ENCODE peak calls at places on chromosomes 6 and 20, in ten cellular contexts. One of them, this sample, is unnamed.

GRCh38 chr20:37755665-37756064 is 61.8 kb downstream of the CTNNBL1 start:
- DNase-seq in fibroblast of pulmonary artery: peak
- DNase-seq in activated T-cell treated with anti-CD3 and anti-CD28 coated beads, Interleukin-2, amount 50 U/mL, for 4 hours: no peak
- DNase-seq in lower lobe of right lung: no peak
- DNase-seq in T-cell: no peak
- DNase-seq in NCI-H446: no peak
- DNase-seq in nucleus accumbens: no peak
- DNase-seq in stimulated activated CD8-positive, alpha-beta memory T cell treated with anti-CD3 and anti-CD28 coated beads, Interleukin-12 subunit alpha, Interleukin-12 subunit beta, amount 100 ng/mL, for 4 hours: no peak
- DNase-seq in ELF-1: peak
- DNase-seq in neural crest cell: no peak
- DNase-seq in this sample: peak

GRCh38 chr20:34322267-34323105 is 19.3 kb upstream of the AHCY start:
- DNase-seq in fibroblast of pulmonary artery: no peak
- DNase-seq in activated T-cell treated with anti-CD3 and anti-CD28 coated beads, Interleukin-2, amount 50 U/mL, for 4 hours: no peak
- DNase-seq in lower lobe of right lung: no peak
- DNase-seq in T-cell: no peak
- DNase-seq in NCI-H446: no peak
- DNase-seq in nucleus accumbens: no peak
- DNase-seq in stimulated activated CD8-positive, alpha-beta memory T cell treated with anti-CD3 and anti-CD28 coated beads, Interleukin-12 subunit alpha, Interleukin-12 subunit beta, amount 100 ng/mL, for 4 hours: no peak
- DNase-seq in ELF-1: no peak
- DNase-seq in neural crest cell: no peak
- DNase-seq in this sample: no peak

GRCh38 chr20:3430376-3431069 is 23.1 kb upstream of the DNAAF9 start:
- DNase-seq in fibroblast of pulmonary artery: no peak
- DNase-seq in activated T-cell treated with anti-CD3 and anti-CD28 coated beads, Interleukin-2, amount 50 U/mL, for 4 hours: no peak
- DNase-seq in lower lobe of right lung: no peak
- DNase-seq in T-cell: no peak
- DNase-seq in NCI-H446: no peak
- DNase-seq in nucleus accumbens: no peak
- DNase-seq in stimulated activated CD8-positive, alpha-beta memory T cell treated with anti-CD3 and anti-CD28 coated beads, Interleukin-12 subunit alpha, Interleukin-12 subunit beta, amount 100 ng/mL, for 4 hours: no peak
- DNase-seq in ELF-1: no peak
- DNase-seq in neural crest cell: no peak
- DNase-seq in this sample: no peak

GRCh38 chr6:28711325-28711724 is 185.6 kb downstream of the GPX5 start:
- DNase-seq in fibroblast of pulmonary artery: no peak
- DNase-seq in activated T-cell treated with anti-CD3 and anti-CD28 coated beads, Interleukin-2, amount 50 U/mL, for 4 hours: no peak
- DNase-seq in lower lobe of right lung: no peak
- DNase-seq in T-cell: no peak
- DNase-seq in NCI-H446: no peak
- DNase-seq in nucleus accumbens: no peak
- DNase-seq in stimulated activated CD8-positive, alpha-beta memory T cell treated with anti-CD3 and anti-CD28 coated beads, Interleukin-12 subunit alpha, Interleukin-12 subunit beta, amount 100 ng/mL, for 4 hours: no peak
- DNase-seq in ELF-1: no peak
- DNase-seq in neural crest cell: no peak
- DNase-seq in this sample: no peak

GRCh38 chr6:78746457-78746856 is 120.9 kb upstream of the IRAK1BP1 start:
- DNase-seq in fibroblast of pulmonary artery: peak
- DNase-seq in activated T-cell treated with anti-CD3 and anti-CD28 coated beads, Interleukin-2, amount 50 U/mL, for 4 hours: no peak
- DNase-seq in lower lobe of right lung: no peak
- DNase-seq in T-cell: no peak
- DNase-seq in NCI-H446: no peak
- DNase-seq in nucleus accumbens: no peak
- DNase-seq in stimulated activated CD8-positive, alpha-beta memory T cell treated with anti-CD3 and anti-CD28 coated beads, Interleukin-12 subunit alpha, Interleukin-12 subunit beta, amount 100 ng/mL, for 4 hours: no peak
- DNase-seq in ELF-1: no peak
- DNase-seq in neural crest cell: no peak
- DNase-seq in this sample: peak

GRCh38 chr6:9659848-9660247 is 755.0 kb downstream of the TFAP2A start:
- DNase-seq in fibroblast of pulmonary artery: no peak
- DNase-seq in activated T-cell treated with anti-CD3 and anti-CD28 coated beads, Interleukin-2, amount 50 U/mL, for 4 hours: no peak
- DNase-seq in lower lobe of right lung: no peak
- DNase-seq in T-cell: no peak
- DNase-seq in NCI-H446: no peak
- DNase-seq in nucleus accumbens: no peak
- DNase-seq in stimulated activated CD8-positive, alpha-beta memory T cell treated with anti-CD3 and anti-CD28 coated beads, Interleukin-12 subunit alpha, Interleukin-12 subunit beta, amount 100 ng/mL, for 4 hours: no peak
- DNase-seq in ELF-1: no peak
- DNase-seq in neural crest cell: no peak
- DNase-seq in this sample: no peak

GRCh38 chr6:75285156-75285639 is 606 bp upstream of the TMEM30A start:
- DNase-seq in fibroblast of pulmonary artery: peak
- DNase-seq in activated T-cell treated with anti-CD3 and anti-CD28 coated beads, Interleukin-2, amount 50 U/mL, for 4 hours: no peak
- DNase-seq in lower lobe of right lung: no peak
- DNase-seq in T-cell: no peak
- DNase-seq in NCI-H446: no peak
- DNase-seq in nucleus accumbens: no peak
- DNase-seq in stimulated activated CD8-positive, alpha-beta memory T cell treated with anti-CD3 and anti-CD28 coated beads, Interleukin-12 subunit alpha, Interleukin-12 subunit beta, amount 100 ng/mL, for 4 hours: no peak
- DNase-seq in ELF-1: no peak
- DNase-seq in neural crest cell: no peak
- DNase-seq in this sample: no peak

GRCh38 chr6:3961581-3962225 is 112.5 kb downstream of the FAM50B start:
- DNase-seq in fibroblast of pulmonary artery: no peak
- DNase-seq in activated T-cell treated with anti-CD3 and anti-CD28 coated beads, Interleukin-2, amount 50 U/mL, for 4 hours: no peak
- DNase-seq in lower lobe of right lung: no peak
- DNase-seq in T-cell: no peak
- DNase-seq in NCI-H446: no peak
- DNase-seq in nucleus accumbens: no peak
- DNase-seq in stimulated activated CD8-positive, alpha-beta memory T cell treated with anti-CD3 and anti-CD28 coated beads, Interleukin-12 subunit alpha, Interleukin-12 subunit beta, amount 100 ng/mL, for 4 hours: no peak
- DNase-seq in ELF-1: no peak
- DNase-seq in neural crest cell: no peak
- DNase-seq in this sample: no peak

GRCh38 chr6:49801525-49801924 is 14.4 kb upstream of the PGK2 start:
- DNase-seq in fibroblast of pulmonary artery: no peak
- DNase-seq in activated T-cell treated with anti-CD3 and anti-CD28 coated beads, Interleukin-2, amount 50 U/mL, for 4 hours: no peak
- DNase-seq in lower lobe of right lung: no peak
- DNase-seq in T-cell: no peak
- DNase-seq in NCI-H446: no peak
- DNase-seq in nucleus accumbens: no peak
- DNase-seq in stimulated activated CD8-positive, alpha-beta memory T cell treated with anti-CD3 and anti-CD28 coated beads, Interleukin-12 subunit alpha, Interleukin-12 subunit beta, amount 100 ng/mL, for 4 hours: no peak
- DNase-seq in ELF-1: no peak
- DNase-seq in neural crest cell: no peak
- DNase-seq in this sample: no peak

GRCh38 chr6:129678463-129678862 is 31.5 kb downstream of the ARHGAP18 start:
- DNase-seq in fibroblast of pulmonary artery: no peak
- DNase-seq in activated T-cell treated with anti-CD3 and anti-CD28 coated beads, Interleukin-2, amount 50 U/mL, for 4 hours: no peak
- DNase-seq in lower lobe of right lung: no peak
- DNase-seq in T-cell: no peak
- DNase-seq in NCI-H446: no peak
- DNase-seq in nucleus accumbens: no peak
- DNase-seq in stimulated activated CD8-positive, alpha-beta memory T cell treated with anti-CD3 and anti-CD28 coated beads, Interleukin-12 subunit alpha, Interleukin-12 subunit beta, amount 100 ng/mL, for 4 hours: no peak
- DNase-seq in ELF-1: no peak
- DNase-seq in neural crest cell: no peak
- DNase-seq in this sample: no peak

This sample was measured in fibroblast of mammary gland.